ENCODE peak calls at places on chromosomes 2 and 18, in six cellular contexts. H is K562, Q is A549, B is SK-N-SH, T is IMR-90, I is H1. F is an unnamed sample.

GRCh38 chr18:31261792-31262582 is 56.0 kb upstream of the DSG1 start:
- DNase-seq in B (no peak), Q (no peak), T (no peak), I (no peak), H (no peak), F (no peak)

GRCh38 chr2:171595896-171596295 is 73.6 kb downstream of the CYBRD1 start:
- DNase-seq in Q (no peak), T (peak), I (no peak), H (no peak), B (no peak), F (no peak)

GRCh38 chr2:206086683-206087350 is 843 bp upstream of the INO80D start:
- DNase-seq in T (no peak), H (no peak), Q (no peak), I (no peak), B (peak), F (no peak)

GRCh38 chr2:31987454-31987853 is 23.4 kb downstream of the MEMO1 start:
- DNase-seq in T (peak), H (no peak), B (no peak), I (no peak), Q (no peak), F (no peak)

GRCh38 chr18:61334491-61334850 is 1.2 kb downstream of the CDH20 start:
- DNase-seq in H (no peak), T (no peak), B (no peak), I (no peak), Q (no peak), F (peak)

GRCh38 chr18:48184118-48184517 is 225.1 kb downstream of the ZBTB7C start:
- DNase-seq in H (no peak), Q (no peak), I (no peak), T (no peak), B (no peak), F (no peak)

GRCh38 chr2:20052872-20053281 is 1.4 kb upstream of the LAPTM4A start:
- DNase-seq in I (no peak), B (peak), Q (peak), H (peak), T (peak), F (no peak)

GRCh38 chr2:150485871-150486538 is 1.5 kb downstream of the RND3 start:
- DNase-seq in B (peak), T (peak), I (no peak), Q (peak), H (no peak), F (peak)

GRCh38 chr2:217086038-217086522 is 226.2 kb upstream of the TNP1 start:
- DNase-seq in B (no peak), Q (no peak), I (no peak), T (peak), H (no peak), F (no peak)

GRCh38 chr2:58710795-58711279 is 469.7 kb upstream of the FANCL start:
- DNase-seq in Q (no peak), I (no peak), B (no peak), H (no peak), T (no peak), F (no peak)

GRCh38 chr18:2883137-2883671 is 36.4 kb downstream of the EMILIN2 start:
- DNase-seq in B (no peak), H (no peak), I (no peak), T (no peak), Q (no peak), F (no peak)

GRCh38 chr2:138829326-138829725 is 49.1 kb upstream of the NXPH2 start:
- DNase-seq in H (peak), B (peak), Q (peak), I (peak), T (peak), F (peak)

GRCh38 chr2:238144262-238144661 is 5.8 kb downstream of the KLHL30 start:
- DNase-seq in I (no peak), T (no peak), Q (no peak), H (no peak), B (no peak), F (no peak)

GRCh38 chr2:95728878-95729511 is 137.2 kb downstream of the TRIM43 start:
- DNase-seq in H (peak), Q (peak), B (peak), T (peak), I (no peak), F (peak)

GRCh38 chr2:207394203-207394741 is 135.5 kb upstream of the CREB1 start:
- DNase-seq in Q (no peak), B (no peak), H (no peak), T (peak), I (no peak), F (no peak)

GRCh38 chr2:102155703-102156515 is 13.4 kb downstream of the IL1R1 start:
- DNase-seq in H (no peak), B (no peak), I (no peak), Q (no peak), T (peak), F (no peak)

GRCh38 chr2:46876741-46877384 is 38.7 kb downstream of the MCFD2 start:
- DNase-seq in I (no peak), T (peak), Q (peak), H (peak), B (peak), F (no peak)

GRCh38 chr2:240996834-240997140 is 1.6 kb upstream of the SNED1 start:
- DNase-seq in Q (no peak), B (no peak), T (no peak), I (no peak), H (no peak), F (no peak)

GRCh38 chr18:62434798-62435197 is 88.0 kb upstream of the ZCCHC2 start:
- DNase-seq in I (no peak), T (no peak), Q (no peak), H (no peak), B (no peak), F (no peak)

GRCh38 chr2:509888-510287 is 167.3 kb downstream of the TMEM18 start:
- DNase-seq in B (no peak), Q (no peak), I (no peak), H (no peak), T (no peak), F (no peak)

GRCh38 chr2:71932780-71933466 is 214.7 kb downstream of the CYP26B1 start:
- DNase-seq in T (no peak), Q (no peak), B (peak), I (no peak), H (peak), F (no peak)

GRCh38 chr2:9763356-9764152 is 79.7 kb upstream of the TAF1B start:
- DNase-seq in I (no peak), H (no peak), Q (no peak), T (peak), B (no peak), F (no peak)

GRCh38 chr2:43414586-43415125 is 181.2 kb downstream of the THADA start:
- DNase-seq in B (no peak), I (no peak), H (no peak), T (no peak), Q (no peak), F (no peak)
- TF ChIP-seq USF2 in B (no peak), I (no peak), H (no peak), T (no peak), Q (no peak), F (no peak)

DNA sequence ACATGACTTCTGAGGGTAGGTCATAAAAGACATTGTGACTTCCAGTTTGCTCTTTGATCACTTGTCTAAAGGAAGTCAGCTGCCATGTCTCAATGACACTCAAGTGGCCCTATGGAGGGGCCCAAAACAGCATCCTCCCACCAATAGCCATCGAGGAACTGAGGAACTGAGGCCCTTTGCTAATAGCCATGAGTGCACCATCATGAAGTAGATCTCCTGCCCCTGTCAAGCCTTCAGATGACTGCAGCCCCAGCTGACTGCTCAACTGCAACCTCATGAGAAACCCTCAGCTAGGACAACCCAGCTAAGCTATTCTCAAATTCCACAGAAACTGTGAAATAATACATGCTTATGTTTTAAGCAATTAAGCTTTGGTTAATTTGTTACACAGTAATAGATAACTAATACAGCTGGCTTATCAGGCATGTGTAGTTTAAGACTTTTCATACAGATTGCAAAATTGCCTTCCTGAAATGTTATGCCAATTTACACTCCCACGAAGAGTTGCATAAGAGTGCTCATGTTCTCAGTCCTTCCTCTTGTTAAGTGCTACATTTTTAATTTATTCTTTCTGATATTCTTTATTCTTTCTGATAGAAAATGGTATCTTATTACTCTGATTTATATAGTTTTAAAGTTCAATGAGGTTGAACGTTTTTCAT is 105.6 kb upstream of the NDUFV2 start:
- DNase-seq in B (no peak), Q (no peak), H (no peak), I (no peak), T (no peak), F (no peak)
- TF ChIP-seq USF2 in B (no peak), Q (no peak), H (no peak), I (no peak), T (no peak), F (no peak)

DNA sequence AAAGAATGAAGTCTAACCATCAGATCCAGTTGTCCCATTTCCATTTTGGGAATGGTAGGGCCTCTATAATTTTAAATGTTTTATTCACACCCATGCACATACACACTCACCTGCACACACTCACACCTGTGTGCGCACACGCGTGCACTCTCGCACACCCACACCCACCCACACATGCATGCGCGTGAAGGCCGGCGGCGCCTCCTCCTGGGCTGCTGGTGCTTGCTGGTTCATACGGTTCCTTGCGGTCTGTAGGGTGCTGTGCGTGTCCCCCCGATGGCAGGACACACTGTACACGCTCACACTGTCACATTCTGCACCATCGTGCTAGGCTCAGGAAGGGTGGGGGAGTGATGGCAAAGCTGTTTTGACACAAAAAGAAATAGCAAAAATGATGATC is 63.2 kb downstream of the TSHZ1 start:
- DNase-seq in I (no peak), T (no peak), H (no peak), Q (no peak), B (no peak), F (no peak)
- TF ChIP-seq USF2 in I (no peak), T (no peak), H (no peak), Q (no peak), B (no peak), F (no peak)

GRCh38 chr2:108165750-108166149 is 74.0 kb upstream of the SULT1C3 start:
- DNase-seq in B (no peak), H (no peak), I (no peak), T (no peak), Q (no peak), F (no peak)

GRCh38 chr2:108171652-108172051 is 68.1 kb upstream of the SULT1C3 start:
- DNase-seq in B (no peak), H (no peak), T (no peak), Q (no peak), I (no peak), F (no peak)

DNA sequence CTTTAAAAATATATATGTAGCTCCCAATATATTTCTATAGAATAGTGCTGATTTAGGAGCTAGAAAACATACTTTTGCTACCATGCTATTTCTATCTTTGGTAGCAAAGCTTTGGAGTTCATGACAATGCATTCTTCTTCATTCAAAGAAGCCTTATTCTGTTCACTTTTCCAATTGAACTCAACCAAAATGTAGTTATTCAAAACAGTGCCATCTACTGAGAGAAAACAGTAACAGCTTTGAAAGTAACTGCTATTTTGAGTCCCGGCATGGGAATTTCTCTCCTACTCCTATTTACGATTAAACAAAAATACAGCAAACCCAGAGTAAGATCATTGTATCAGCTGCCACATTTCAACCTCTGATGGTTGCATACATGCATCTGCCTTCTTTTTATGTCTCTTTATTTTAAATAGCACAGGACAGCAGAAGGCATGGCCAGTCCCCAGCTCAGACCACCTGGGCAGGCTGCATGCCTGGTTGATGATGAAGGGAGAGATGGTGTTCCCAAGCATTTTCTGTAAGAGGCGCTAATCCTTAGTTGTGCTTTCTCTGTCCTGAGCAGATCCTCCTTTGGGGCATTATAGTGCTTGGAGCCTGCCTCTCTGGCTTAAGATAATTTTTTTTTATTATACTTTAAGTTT is 69.7 kb upstream of the SULT1C3 start:
- DNase-seq in H (no peak), Q (peak), B (peak), I (no peak), T (peak), F (no peak)
- TF ChIP-seq USF2 in H (no peak), Q (no peak), B (no peak), I (no peak), T (no peak), F (no peak)

DNA sequence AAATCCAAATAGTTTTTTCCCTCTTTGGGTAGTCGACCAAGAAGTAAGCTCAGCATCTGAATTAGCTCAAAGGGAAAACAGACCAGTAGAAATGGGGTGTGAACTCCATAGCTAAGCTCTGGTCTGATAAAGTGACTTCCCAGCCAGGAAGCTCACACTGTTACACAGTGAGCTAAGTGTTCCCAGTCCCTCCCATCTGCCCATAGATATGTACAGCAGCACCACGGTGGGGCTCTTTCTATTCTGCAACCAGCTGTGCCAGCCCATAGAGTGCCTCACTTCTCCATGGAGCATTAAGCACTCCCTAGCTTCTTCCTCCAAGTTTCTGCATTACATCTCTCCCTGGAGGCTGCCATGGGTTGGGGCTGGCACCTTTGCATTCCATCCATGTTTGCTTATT is 27.6 kb upstream of the NEMP2 start:
- DNase-seq in B (no peak), I (no peak), T (no peak), Q (no peak), H (no peak), F (no peak)
- TF ChIP-seq USF2 in B (no peak), I (no peak), T (no peak), Q (no peak), H (no peak), F (no peak)

GRCh38 chr2:17441055-17441771 is 77.0 kb downstream of the RAD51AP2 start:
- DNase-seq in T (no peak), Q (no peak), B (no peak), H (no peak), I (no peak), F (no peak)
- TF ChIP-seq USF2 in T (no peak), Q (no peak), B (no peak), H (no peak), I (no peak), F (no peak)

GRCh38 chr18:12393998-12394397 is 13.7 kb upstream of the PRELID3A start:
- DNase-seq in Q (no peak), I (no peak), T (no peak), B (no peak), H (no peak), F (no peak)
- TF ChIP-seq USF2 in Q (no peak), I (no peak), T (no peak), B (no peak), H (no peak), F (no peak)

GRCh38 chr2:26178746-26179436 is 6.0 kb downstream of the GAREM2 start:
- DNase-seq in I (no peak), Q (no peak), T (no peak), H (peak), B (peak), F (peak)
- TF ChIP-seq USF2 in I (no peak), Q (no peak), T (no peak), H (no peak), B (no peak), F (no peak)

GRCh38 chr18:58387716-58388115 is 241.2 kb downstream of the ALPK2 start:
- DNase-seq in Q (no peak), B (no peak), H (no peak), I (no peak), T (no peak), F (no peak)
- TF ChIP-seq USF2 in Q (no peak), B (no peak), H (no peak), I (no peak), T (no peak), F (no peak)